ENCODE peak calls at places on chromosomes 5 and 9, in four cellular contexts. O, V, G and J are unnamed samples.

GRCh38 chr5:56910123-56910951 is 941 bp downstream of the SETD9 start:
- DNase-seq in G (no peak), O (no peak), V (peak; percentile 70), J (no peak)

GRCh38 chr9:109579191-109579948 is 81.3 kb upstream of the PTPN3 start:
- DNase-seq in V (no peak), G (no peak), O (no peak), J (peak; percentile 28)

GRCh38 chr5:34854459-34855174 is 15.7 kb downstream of the TTC23L start:
- DNase-seq in O (no peak), G (no peak), V (peak; percentile 45), J (no peak)

GRCh38 chr9:132575811-132576210 is 6.6 kb upstream of the BARHL1 start:
- DNase-seq in G (no peak), O (no peak), V (no peak), J (no peak)

GRCh38 chr5:143933434-143933833 is 121.5 kb downstream of the HMHB1 start:
- DNase-seq in O (no peak), V (no peak), G (no peak), J (no peak)

GRCh38 chr5:43174586-43174985 is 17.4 kb upstream of the NIM1K start:
- DNase-seq in V (no peak), O (no peak), G (no peak), J (no peak)

GRCh38 chr5:5953641-5954040 is 424.7 kb downstream of the MED10 start:
- DNase-seq in V (no peak), G (no peak), O (no peak), J (peak; percentile 13)

GRCh38 chr5:135269828-135270545 is 129.0 kb downstream of the MACROH2A1 start:
- DNase-seq in O (no peak), V (no peak), G (no peak), J (peak; percentile 85)

GRCh38 chr5:161287436-161287835 is 259.1 kb downstream of the GABRB2 start:
- DNase-seq in O (no peak), G (no peak), V (no peak), J (no peak)

GRCh38 chr5:39846144-39846543 is 421.4 kb upstream of the DAB2 start:
- DNase-seq in V (no peak), G (no peak), O (no peak), J (no peak)

GRCh38 chr5:154603011-154603410 is 125.0 kb upstream of the HAND1 start:
- DNase-seq in V (no peak), G (no peak), O (no peak), J (no peak)

GRCh38 chr9:129936222-129936621 is 101.0 kb downstream of the USP20 start:
- DNase-seq in G (no peak), V (no peak), O (no peak), J (no peak)

GRCh38 chr5:134576386-134577021 is 51.0 kb downstream of the JADE2 start:
- DNase-seq in G (no peak), V (no peak), O (no peak), J (no peak)

GRCh38 chr5:16741007-16741406 is 124.2 kb upstream of the RETREG1 start:
- DNase-seq in G (no peak), V (peak; percentile 52), O (no peak), J (no peak)

GRCh38 chr9:91166796-91167366 is 194.8 kb downstream of the AUH start:
- DNase-seq in G (no peak), O (no peak), V (no peak), J (no peak)

GRCh38 chr5:83446253-83446947 is 25.1 kb upstream of the VCAN start:
- DNase-seq in O (no peak), G (no peak), V (no peak), J (no peak)

GRCh38 chr5:146048994-146049703 is 56.2 kb downstream of the PLAC8L1 start:
- DNase-seq in O (peak; percentile 48), V (peak; percentile 76), G (peak; percentile 74), J (peak; percentile 81)

GRCh38 chr5:56616454-56617160 is 198.7 kb upstream of the MAP3K1 start:
- DNase-seq in G (peak; percentile 54), O (no peak), V (no peak), J (no peak)

GRCh38 chr9:5773324-5773999 is 59.5 kb downstream of the ERMP1 start:
- DNase-seq in V (peak; percentile 19), G (no peak), O (no peak), J (no peak)

GRCh38 chr9:123642291-123643278 is 286.6 kb downstream of the CRB2 start:
- DNase-seq in V (no peak), G (no peak), O (no peak), J (peak; percentile 73)
- H3K27ac ChIP-seq in V (no peak overlapping the region), G (no peak overlapping the region), O (no peak overlapping the region), J (no peak overlapping the region)

DNA sequence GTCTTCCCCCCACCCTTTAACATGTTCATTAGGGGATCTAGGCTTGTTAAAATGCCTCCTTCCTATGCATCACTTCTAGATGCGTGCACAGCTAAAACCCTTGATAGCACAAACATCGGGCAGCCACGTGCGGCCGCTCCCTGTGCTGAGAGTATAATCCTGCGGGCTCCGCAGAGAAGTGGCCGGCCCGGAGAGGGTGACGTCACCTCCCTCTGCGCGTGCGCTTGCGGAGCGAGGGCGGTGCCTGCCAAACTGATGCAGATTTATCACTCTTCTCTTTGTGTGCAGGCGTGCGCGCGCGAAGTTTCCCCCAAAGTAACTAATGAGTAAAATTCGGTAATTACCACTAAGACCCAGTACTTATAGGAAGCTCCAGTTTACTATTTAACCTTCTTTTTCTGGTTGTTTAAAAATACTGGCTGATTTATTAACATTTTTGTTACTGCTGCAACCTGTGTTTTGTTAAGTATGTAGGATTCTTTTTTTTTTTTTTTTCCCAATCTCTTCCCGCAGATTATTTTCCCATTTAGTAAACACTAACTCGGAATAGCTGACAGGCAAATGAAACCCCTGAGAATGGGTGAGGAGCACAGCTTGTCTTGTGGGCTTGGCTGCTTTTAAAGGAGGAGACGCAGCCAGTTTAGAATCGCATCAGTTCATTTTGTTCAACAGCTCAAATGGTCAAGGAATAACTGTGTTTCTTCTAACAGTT is 121.6 kb downstream of the TRIO start:
- DNase-seq in G (peak; percentile 96), V (peak; percentile 96), O (peak; percentile 71), J (peak; percentile 96)
- TF ChIP-seq EZH2 in G (no peak), V (no peak), O (no peak), J (no peak)

GRCh38 chr5:65967288-65968066 is 41.1 kb downstream of the ERBIN start:
- DNase-seq in V (no peak), G (no peak), O (no peak), J (no peak)
- H3K27ac ChIP-seq in V (no peak overlapping the region), G (no peak overlapping the region), O (no peak overlapping the region), J (no peak overlapping the region)

GRCh38 chr5:1880377-1881272 is 2.1 kb downstream of the IRX4 start:
- DNase-seq in G (no peak), O (no peak), V (no peak), J (no peak)

GRCh38 chr5:1877434-1878049 is 5.2 kb downstream of the IRX4 start:
- DNase-seq in O (no peak), G (no peak), V (peak; percentile 65), J (peak; percentile 35)

GRCh38 chr5:1878050-1878849 is 4.5 kb downstream of the IRX4 start:
- DNase-seq in O (no peak), V (peak; percentile 58), G (no peak), J (no peak)

GRCh38 chr5:1881273-1881586 is 1.5 kb downstream of the IRX4 start:
- DNase-seq in G (no peak), O (peak; percentile 75), V (peak; percentile 40), J (peak; percentile 28)

DNA sequence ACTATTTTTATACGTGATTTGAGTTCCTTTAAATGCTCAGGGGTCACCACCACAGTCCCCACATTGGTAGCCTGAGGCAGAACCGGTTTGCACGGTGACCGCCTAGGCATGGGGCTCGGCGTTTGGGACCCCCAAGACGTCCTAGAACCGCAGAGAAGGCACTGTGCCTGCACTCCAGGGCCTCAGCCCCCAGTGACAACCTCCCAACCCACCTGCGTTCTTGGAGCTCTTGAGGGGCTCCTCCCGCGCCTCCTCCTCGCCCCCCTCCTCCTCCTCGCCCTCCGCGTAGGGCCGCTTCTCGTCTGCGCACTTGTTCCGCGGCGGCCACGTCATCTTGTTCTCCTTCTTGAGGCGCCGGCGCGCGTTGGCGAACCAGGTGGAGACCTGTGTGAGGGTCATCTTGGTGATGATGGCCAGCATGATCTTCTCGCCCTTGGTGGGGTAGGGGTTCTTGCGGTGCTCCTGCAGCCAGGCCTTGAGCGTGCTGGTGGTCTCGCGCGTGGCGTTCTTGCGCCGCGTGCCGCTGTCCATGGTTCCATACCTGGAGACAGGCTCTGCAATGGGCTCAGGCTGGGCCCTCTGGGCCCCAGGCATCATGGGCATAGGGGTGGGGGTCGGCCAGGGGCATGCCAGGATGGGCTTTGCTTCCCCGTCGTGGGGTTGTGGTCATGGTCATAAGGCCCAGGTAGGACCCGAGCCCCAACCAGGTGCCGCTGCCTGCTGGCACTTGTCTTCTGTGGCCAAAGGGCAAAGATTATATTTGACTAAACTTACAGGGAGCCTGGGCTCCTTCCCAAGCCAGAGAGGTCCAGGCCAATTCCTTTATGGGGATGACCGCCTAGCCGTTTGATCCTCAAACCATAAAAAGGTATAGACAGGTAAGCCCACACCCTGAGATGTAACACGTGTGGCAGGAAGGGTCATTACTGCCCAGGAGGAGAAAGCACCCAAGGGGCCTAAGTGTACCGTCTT is 3.1 kb downstream of the IRX4 start:
- DNase-seq in V (peak; percentile 24), G (no peak), O (no peak), J (no peak)
- TF ChIP-seq EZH2 in V (peak; percentile 5), G (no peak), O (no peak), J (no peak)